ENCODE peak calls at places on chromosomes 3 and 15, in six cellular contexts. E is A549; D is CD8-positive, alpha-beta T cell; C is lung; V is uterus; A is lower lobe of right lung. M is an unnamed sample. For H3K4me1, the result is how much of the 10 kb centered on the place peaks cover.

GRCh38 chr3:2770451-2770850 is 339.7 kb downstream of the IL5RA start:
- DNase-seq in E (no peak), D (no peak), C (no peak), V (no peak), A (no peak), M (no peak)

GRCh38 chr15:69982037-69982436 is 115.7 kb downstream of the TLE3 start:
- DNase-seq in E (no peak), D (no peak), C (no peak), V (no peak), A (no peak), M (no peak)

GRCh38 chr3:31823184-31823583 is 157.9 kb downstream of the OSBPL10 start:
- DNase-seq in E (no peak), D (no peak), C (no peak), V (no peak), A (no peak), M (no peak)

GRCh38 chr3:48268936-48269551 is 28.1 kb downstream of the ZNF589 start:
- DNase-seq in E (no peak), D (peak), C (no peak), V (no peak), A (no peak), M (no peak)

GRCh38 chr3:127679534-127680145 is 6.9 kb downstream of the ABTB1 start:
- DNase-seq in E (no peak), D (no peak), C (no peak), V (peak), A (no peak), M (no peak)

GRCh38 chr3:69012111-69012835 is 1.2 kb downstream of the EOGT start:
- DNase-seq in E (no peak), D (no peak), C (peak), V (peak), A (peak), M (no peak)

GRCh38 chr3:23877324-23877980 is 39.3 kb downstream of the NKIRAS1 start:
- DNase-seq in E (no peak), D (no peak), C (peak), V (peak), A (no peak), M (no peak)

GRCh38 chr3:69504232-69504631 is 118.3 kb upstream of the FRMD4B start:
- DNase-seq in E (no peak), D (no peak), C (no peak), V (no peak), A (no peak), M (no peak)

GRCh38 chr3:193681631-193682030 is 88.6 kb downstream of the OPA1 start:
- DNase-seq in E (no peak), D (no peak), C (no peak), V (no peak), A (no peak), M (no peak)

GRCh38 chr15:77021803-77022381 is 27.0 kb downstream of the PSTPIP1 start:
- DNase-seq in E (no peak), D (peak), C (no peak), V (no peak), A (peak), M (no peak)

GRCh38 chr15:85063522-85063921 is 81.9 kb downstream of the PDE8A start:
- DNase-seq in E (no peak), D (no peak), C (no peak), V (no peak), A (no peak), M (no peak)

GRCh38 chr15:85059734-85060133 is 78.1 kb downstream of the PDE8A start:
- DNase-seq in E (no peak), D (no peak), C (no peak), V (no peak), A (no peak), M (no peak)

GRCh38 chr15:85064710-85065109 is 83.1 kb downstream of the PDE8A start:
- DNase-seq in E (no peak), D (no peak), C (no peak), V (no peak), A (no peak), M (no peak)

GRCh38 chr15:85062560-85062959 is 80.9 kb downstream of the PDE8A start:
- DNase-seq in E (no peak), D (no peak), C (no peak), V (no peak), A (no peak), M (no peak)

GRCh38 chr15:85063088-85063487 is 81.4 kb downstream of the PDE8A start:
- DNase-seq in E (no peak), D (no peak), C (no peak), V (no peak), A (no peak), M (no peak)
- H3K4me1 ChIP-seq in E (under half), D (under half), C (under half), V (under half), A (under half), M (under half)

GRCh38 chr3:141652349-141652748 is 85.7 kb upstream of the RNF7 start:
- DNase-seq in E (no peak), D (no peak), C (no peak), V (no peak), A (no peak), M (no peak)
- TF ChIP-seq CTCF in E (no peak), D (no peak), C (no peak), V (no peak), A (no peak), M (no peak)

DNA sequence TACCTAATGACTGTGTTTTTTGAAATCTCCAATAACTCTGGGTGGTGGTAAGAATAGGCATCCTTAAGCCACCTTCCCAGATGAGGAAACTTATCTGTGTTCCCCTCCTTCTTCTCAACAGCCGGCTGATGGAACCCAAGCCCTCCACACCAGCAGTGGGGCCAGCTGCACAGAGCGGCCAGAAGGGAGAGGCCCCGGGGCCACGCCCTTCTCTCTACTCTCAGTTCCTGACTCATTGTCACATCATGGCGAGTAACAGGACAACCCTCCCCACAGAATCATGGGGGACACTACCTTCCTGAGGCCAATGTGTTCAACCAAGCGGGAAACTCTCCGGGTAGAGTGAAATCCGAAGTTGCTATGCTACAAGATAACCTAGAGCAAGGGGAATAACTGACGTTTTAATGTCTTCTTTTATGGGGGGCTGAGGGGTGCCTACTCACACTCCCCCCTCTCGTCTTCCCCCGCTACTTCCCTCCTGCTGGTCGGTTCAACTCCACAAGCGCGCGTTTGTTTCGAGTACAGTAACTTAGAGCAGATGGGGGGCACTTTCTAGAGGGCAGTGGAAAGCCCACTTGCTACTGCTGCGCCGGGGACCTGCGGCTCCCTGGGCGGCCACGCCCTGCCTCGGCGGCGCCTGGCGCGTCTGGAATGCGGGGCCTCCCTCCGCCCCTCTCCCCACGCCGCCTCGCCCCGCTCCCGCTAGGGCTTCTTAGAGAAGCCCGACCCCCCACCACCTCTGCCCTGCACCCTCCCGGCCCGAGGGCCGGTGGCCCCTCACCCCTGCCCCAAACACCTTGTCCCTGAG is 618 bp downstream of the ANXA2 start:
- DNase-seq in E (peak), D (peak), C (peak), V (peak), A (peak), M (peak)
- H3K4me1 ChIP-seq in E (half or more), D (under half), C (under half), V (under half), A (under half), M (under half)

GRCh38 chr3:190242147-190242546 is 80.1 kb downstream of the CLDN1 start:
- DNase-seq in E (no peak), D (no peak), C (no peak), V (no peak), A (no peak), M (no peak)
- TF ChIP-seq CTCF in E (no peak), D (no peak), C (no peak), V (no peak), A (no peak), M (no peak)

GRCh38 chr3:52800079-52800478 is 5.5 kb downstream of the ITIH3 start:
- DNase-seq in E (no peak), D (no peak), C (no peak), V (no peak), A (no peak), M (no peak)

GRCh38 chr3:52798376-52798977 is 3.9 kb downstream of the ITIH3 start:
- DNase-seq in E (no peak), D (no peak), C (no peak), V (no peak), A (no peak), M (no peak)

GRCh38 chr3:52801839-52802238 is 7.2 kb downstream of the ITIH3 start:
- DNase-seq in E (no peak), D (no peak), C (no peak), V (no peak), A (no peak), M (no peak)

GRCh38 chr3:52796411-52796810 is 1.8 kb downstream of the ITIH3 start:
- DNase-seq in E (no peak), D (no peak), C (no peak), V (no peak), A (no peak), M (no peak)

GRCh38 chr3:52798978-52799476 is 4.4 kb downstream of the ITIH3 start:
- DNase-seq in E (peak), D (no peak), C (no peak), V (no peak), A (no peak), M (peak)
- H3K4me1 ChIP-seq in E (under half), D (under half), C (under half), V (under half), A (under half), M (under half)

DNA sequence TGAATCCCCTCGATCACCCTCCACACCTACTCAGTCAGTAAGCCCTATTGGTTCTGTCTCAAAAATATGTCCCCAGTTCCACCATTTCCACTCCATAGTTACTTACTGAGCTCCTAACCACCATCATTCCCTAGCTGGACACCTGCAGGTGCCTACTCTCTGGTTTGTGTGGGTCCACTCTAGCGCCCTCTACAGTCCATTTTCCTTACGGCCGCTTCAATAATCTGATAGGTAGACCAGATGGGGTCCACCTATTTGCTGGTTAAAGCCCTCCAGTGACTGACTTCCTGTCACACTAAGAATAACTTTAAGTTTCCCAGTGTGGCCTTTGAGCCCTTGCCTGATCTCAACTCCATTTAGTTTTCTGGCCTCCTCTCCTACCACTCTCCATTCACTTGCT is 5.0 kb downstream of the GXYLT2 start:
- DNase-seq in E (no peak), D (no peak), C (no peak), V (no peak), A (no peak), M (peak)
- TF ChIP-seq CTCF in E (peak), D (no peak), C (no peak), V (no peak), A (no peak), M (peak)

GRCh38 chr3:13832130-13832529 is 47.7 kb downstream of the WNT7A start:
- DNase-seq in E (no peak), D (no peak), C (no peak), V (no peak), A (no peak), M (no peak)
- H3K4me1 ChIP-seq in E (under half), D (under half), C (under half), V (under half), A (under half), M (under half)

GRCh38 chr3:102514241-102514640 is 79.4 kb downstream of the ZPLD1 start:
- DNase-seq in E (no peak), D (no peak), C (no peak), V (no peak), A (no peak), M (no peak)
- TF ChIP-seq CTCF in E (no peak), D (no peak), C (no peak), V (no peak), A (no peak), M (no peak)

GRCh38 chr3:170353485-170353884 is 4.0 kb upstream of the SKIL start:
- DNase-seq in E (no peak), D (no peak), C (no peak), V (no peak), A (no peak), M (no peak)

GRCh38 chr3:170346481-170347125 is 10.9 kb upstream of the SKIL start:
- DNase-seq in E (peak), D (no peak), C (no peak), V (no peak), A (no peak), M (no peak)

GRCh38 chr3:170352936-170353335 is 4.6 kb upstream of the SKIL start:
- DNase-seq in E (no peak), D (no peak), C (no peak), V (no peak), A (no peak), M (no peak)

GRCh38 chr3:170355738-170356595 is 1.5 kb upstream of the SKIL start:
- DNase-seq in E (no peak), D (peak), C (peak), V (peak), A (peak), M (peak)

DNA sequence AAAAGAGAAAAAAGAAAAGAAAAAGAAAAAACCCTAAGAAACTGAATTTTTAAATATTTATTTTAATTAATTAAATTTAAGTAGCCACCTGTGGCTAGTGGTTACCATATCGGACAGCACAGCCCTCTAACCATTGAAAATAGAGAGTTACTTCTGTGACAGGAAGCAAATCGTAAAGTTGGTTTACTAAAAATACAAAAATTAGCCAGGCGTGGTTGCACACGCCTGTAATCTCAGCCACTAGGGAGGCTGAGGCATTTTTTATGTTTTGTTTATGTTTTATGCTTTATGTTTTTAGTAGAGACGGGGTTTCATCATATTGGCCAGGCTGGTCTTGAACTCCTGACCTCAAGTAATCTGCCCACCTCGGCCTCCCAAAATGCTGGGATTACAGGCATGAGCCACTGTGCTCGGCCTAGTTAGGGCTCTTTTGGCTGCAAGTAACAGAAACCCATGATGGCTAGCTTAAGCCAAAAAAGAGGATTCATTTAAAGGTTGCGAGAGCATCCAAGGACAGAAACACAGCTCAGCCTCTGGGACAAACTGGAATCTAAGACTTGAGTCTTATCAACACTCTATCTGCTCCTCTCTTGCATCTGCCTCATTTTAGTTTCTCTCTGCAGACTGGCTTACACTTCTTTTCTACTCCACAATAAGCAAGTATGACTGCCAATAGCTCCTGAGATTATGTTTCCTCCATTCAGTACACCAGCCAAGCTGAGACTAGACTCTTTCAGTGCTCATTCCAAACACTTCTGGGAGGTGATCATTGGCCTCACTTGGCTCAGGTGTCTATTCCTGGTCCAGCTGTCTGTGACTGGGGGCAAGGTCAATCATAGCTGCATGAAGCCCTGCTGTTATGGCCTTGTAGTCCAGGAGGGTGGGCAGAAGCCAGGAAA is 6.8 kb upstream of the SKIL start:
- DNase-seq in E (no peak), D (no peak), C (no peak), V (no peak), A (no peak), M (peak)
- H3K4me1 ChIP-seq in E (under half), D (under half), C (under half), V (under half), A (under half), M (half or more)